ENCODE peak calls at places on chromosomes 6 and 20, in five cellular contexts. I is lower leg skin, X is GM06990, R is osteoblast, O is thoracic aorta. P is an unnamed sample.
A peak's percentile ranks its signal among the peaks of the same experiment; 100 is the strongest.

GRCh38 chr6:1103945-1104623 is 207.8 kb upstream of the FOXQ1 start:
- DNase-seq in R (no peak), X (no peak), I (peak; percentile 76), O (no peak), P (no peak)

GRCh38 chr6:149884215-149884614 is 13.7 kb downstream of the RAET1E start:
- DNase-seq in I (no peak), O (no peak), R (no peak), X (no peak), P (no peak)

GRCh38 chr6:53484409-53485280 is 60.3 kb downstream of the GCLC start:
- DNase-seq in I (no peak), R (no peak), O (peak; percentile 48), X (no peak), P (no peak)

GRCh38 chr6:107460074-107460631 is 789 bp upstream of the PDSS2 start:
- DNase-seq in O (no peak), I (no peak), X (no peak), R (no peak), P (no peak)

GRCh38 chr6:34934516-34934915 is 45.5 kb downstream of the ANKS1A start:
- DNase-seq in X (no peak), R (peak; percentile 53), O (peak; percentile 64), I (peak; percentile 92), P (peak; percentile 89)

GRCh38 chr6:168035661-168036616 is 38.5 kb downstream of the KIF25 start:
- DNase-seq in O (no peak), R (peak; percentile 67), X (no peak), I (peak; percentile 86), P (no peak)

GRCh38 chr6:149859368-149859767 is 4.8 kb downstream of the LRP11 start:
- DNase-seq in R (no peak), X (no peak), I (no peak), O (no peak), P (no peak)

GRCh38 chr6:107061125-107062020 is 33.4 kb downstream of the MTRES1 start:
- DNase-seq in R (peak; percentile 11), I (no peak), X (no peak), O (no peak), P (no peak)

GRCh38 chr6:64949257-64949656 is 757.8 kb downstream of the EYS start:
- DNase-seq in X (no peak), R (no peak), O (no peak), I (no peak), P (no peak)

GRCh38 chr6:15370730-15371129 is 124.9 kb downstream of the JARID2 start:
- DNase-seq in R (no peak), I (no peak), O (no peak), X (no peak), P (no peak)

GRCh38 chr6:13908955-13909381 is 15.8 kb upstream of the RNF182 start:
- DNase-seq in O (no peak), R (peak; percentile 89), X (no peak), I (no peak), P (peak; percentile 24)

GRCh38 chr6:100892693-100893092 is 11.6 kb upstream of the ASCC3 start:
- DNase-seq in R (no peak), O (no peak), X (no peak), I (no peak), P (no peak)

GRCh38 chr6:170460606-170461005 is 92.5 kb downstream of the PSMB1 start:
- DNase-seq in I (peak; percentile 28), R (no peak), O (no peak), X (no peak), P (no peak)

GRCh38 chr20:56859751-56860366 is 230.8 kb downstream of the TFAP2C start:
- DNase-seq in O (no peak), I (no peak), X (no peak), R (no peak), P (no peak)

GRCh38 chr6:150134280-150134920 is 8.4 kb upstream of the PPP1R14C start:
- DNase-seq in O (no peak), X (no peak), R (no peak), I (no peak), P (no peak)

GRCh38 chr20:14543040-14543439 is 205.6 kb upstream of the FLRT3 start:
- DNase-seq in O (no peak), X (no peak), R (no peak), I (no peak), P (no peak)

GRCh38 chr20:17612287-17612974 is 42.6 kb downstream of the DSTN start:
- DNase-seq in I (peak; percentile 88), O (no peak), X (no peak), R (peak; percentile 86), P (peak; percentile 93)

GRCh38 chr6:132147530-132148011 is 196.4 kb upstream of the CCN2 start:
- DNase-seq in X (no peak), O (no peak), R (peak; percentile 63), I (no peak), P (no peak)

GRCh38 chr6:699319-699718 is 6.4 kb upstream of the EXOC2 start:
- DNase-seq in X (no peak), I (no peak), O (no peak), R (peak; percentile 53), P (no peak)

GRCh38 chr6:135182120-135182992 is 1.2 kb downstream of the MYB start:
- DNase-seq in X (no peak), O (no peak), I (no peak), R (peak; percentile 81), P (no peak)

GRCh38 chr6:45661667-45662066 is 283.9 kb upstream of the SUPT3H start:
- DNase-seq in O (no peak), I (no peak), R (peak; percentile 90), X (no peak), P (no peak)

GRCh38 chr20:57616143-57616951 is 3.9 kb downstream of the ZBP1 start:
- DNase-seq in O (no peak), R (no peak), I (peak; percentile 74), X (no peak), P (no peak)

GRCh38 chr20:18079756-18080353 is 22.1 kb upstream of the OVOL2 start:
- DNase-seq in O (no peak), I (peak; percentile 65), X (no peak), R (peak; percentile 23), P (no peak)

GRCh38 chr6:52330470-52330869 is 31.5 kb upstream of the PAQR8 start:
- DNase-seq in R (no peak), I (peak; percentile 10), O (no peak), X (no peak), P (no peak)

GRCh38 chr20:52056203-52057062 is 135.1 kb downstream of the ZFP64 start:
- DNase-seq in X (no peak), I (no peak), R (peak; percentile 88), O (no peak), P (no peak)

GRCh38 chr6:2973656-2974055 is 2.3 kb upstream of the SERPINB6 start:
- DNase-seq in R (peak; percentile 49), X (no peak), O (no peak), I (no peak), P (no peak)

GRCh38 chr6:134814076-134814709 is 135.7 kb downstream of the ALDH8A1 start:
- DNase-seq in X (no peak), O (no peak), I (no peak), R (no peak), P (no peak)

GRCh38 chr6:146029573-146030184 is 817 bp downstream of the GRM1 start:
- DNase-seq in X (no peak), O (no peak), R (peak; percentile 23), I (no peak), P (no peak)

GRCh38 chr6:139650941-139651340 is 276.5 kb upstream of the CITED2 start:
- DNase-seq in O (no peak), R (no peak), I (no peak), X (no peak), P (no peak)

GRCh38 chr6:3510178-3510577 is 53.3 kb upstream of the SLC22A23 start:
- DNase-seq in O (no peak), R (no peak), X (no peak), I (no peak), P (no peak)

GRCh38 chr6:33312361-33313104 is 1.3 kb downstream of the TAPBP start:
- DNase-seq in R (peak; percentile 86), O (no peak), I (peak; percentile 91), X (peak; percentile 65), P (peak; percentile 83)

GRCh38 chr20:56400001-56400640 is 7.7 kb downstream of the CSTF1 start:
- DNase-seq in I (no peak), O (peak; percentile 18), X (peak; percentile 11), R (no peak), P (no peak)

GRCh38 chr20:39810269-39810668 is 848.1 kb downstream of the DHX35 start:
- DNase-seq in I (no peak), O (no peak), R (no peak), X (no peak), P (no peak)

GRCh38 chr20:823326-823902 is 10.1 kb upstream of the FAM110A start:
- DNase-seq in O (no peak), X (no peak), I (peak; percentile 64), R (peak; percentile 61), P (peak; percentile 46)

GRCh38 chr6:1763411-1763810 is 153.7 kb downstream of the FOXC1 start:
- DNase-seq in R (no peak), X (no peak), I (no peak), O (no peak), P (no peak)

GRCh38 chr6:160162167-160162566 is 40.6 kb downstream of the SLC22A1 start:
- DNase-seq in R (no peak), X (no peak), I (no peak), O (no peak), P (no peak)
- TF ChIP-seq CTCF in R (no peak), X (no peak), I (no peak), O (no peak), P (no peak)

GRCh38 chr20:10537850-10538480 is 102.9 kb downstream of the SLX4IP start:
- DNase-seq in R (no peak), X (no peak), O (no peak), I (no peak), P (no peak)

GRCh38 chr20:10538768-10539167 is 103.7 kb downstream of the SLX4IP start:
- DNase-seq in O (no peak), I (no peak), X (no peak), R (no peak), P (no peak)

GRCh38 chr20:10532351-10532750 is 97.2 kb downstream of the SLX4IP start:
- DNase-seq in I (no peak), O (no peak), R (no peak), X (no peak), P (no peak)

GRCh38 chr20:10539818-10540553 is 104.9 kb downstream of the SLX4IP start:
- DNase-seq in I (no peak), O (no peak), X (no peak), R (no peak), P (no peak)

DNA sequence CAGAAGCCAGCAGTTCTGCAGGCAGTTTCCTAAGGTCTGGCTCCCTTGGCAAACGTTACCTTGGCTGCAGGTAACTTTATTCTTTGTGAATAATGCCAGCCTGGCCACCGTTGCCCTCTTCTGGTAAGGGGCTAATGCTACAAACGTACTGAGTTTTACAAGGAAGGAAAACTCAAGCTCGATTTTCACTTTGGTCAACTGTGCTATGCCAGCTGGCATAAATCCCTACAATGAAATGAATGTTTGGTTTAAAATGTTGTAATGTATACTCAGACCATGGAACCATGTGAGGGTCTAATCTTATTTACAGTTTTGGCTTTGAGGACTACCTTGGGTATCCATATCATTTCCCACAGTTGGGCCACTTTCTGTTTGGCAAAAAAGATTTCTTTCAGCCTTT is 101.4 kb downstream of the SLX4IP start:
- DNase-seq in X (no peak), O (no peak), R (no peak), I (no peak), P (no peak)
- TF ChIP-seq CTCF in X (peak; percentile 56), O (no peak), R (peak; percentile 39), I (no peak), P (peak; percentile 13)

GRCh38 chr6:155710704-155711103 is 255.1 kb upstream of the NOX3 start:
- DNase-seq in R (no peak), I (no peak), O (no peak), X (no peak), P (no peak)
- TF ChIP-seq CTCF in R (no peak), I (no peak), O (no peak), X (no peak), P (no peak)

GRCh38 chr6:63637865-63638445 is 2.4 kb downstream of the PHF3 start:
- DNase-seq in X (no peak), O (no peak), R (no peak), I (no peak), P (no peak)
- TF ChIP-seq CTCF in X (no peak), O (no peak), R (no peak), I (no peak), P (no peak)

P was measured in tibial artery.